ENCODE peak calls at places on chromosomes 7 and 10, in seven cellular contexts. G is mesendoderm; U is fibroblast of mammary gland; F is lower leg skin; P is cardiac fibroblast; Z is IMR-90; M is CD4-positive, CD25-positive, alpha-beta regulatory T cell. E is an unnamed sample.

GRCh38 chr10:3025300-3025699 is 42.0 kb upstream of the PFKP start:
- DNase-seq in G (no peak), U (no peak), F (no peak), P (no peak), Z (no peak), M (no peak), E (no peak)

GRCh38 chr7:24580283-24580946 is 7.2 kb downstream of the PALS2 start:
- DNase-seq in G (no peak), U (no peak), F (no peak), P (no peak), Z (peak; percentile 48), M (no peak), E (no peak)

GRCh38 chr10:49009231-49009979 is 69.8 kb upstream of the LRRC18 start:
- DNase-seq in G (no peak), U (no peak), F (no peak), P (no peak), Z (no peak), M (no peak), E (no peak)

GRCh38 chr10:8183241-8183704 is 128.8 kb downstream of the GATA3 start:
- DNase-seq in G (peak; percentile 58), U (no peak), F (no peak), P (peak; percentile 79), Z (no peak), M (peak; percentile 62), E (no peak)

GRCh38 chr10:6399241-6399701 is 180.8 kb downstream of the PRKCQ start:
- DNase-seq in G (peak; percentile 56), U (no peak), F (no peak), P (no peak), Z (peak; percentile 82), M (no peak), E (no peak)

GRCh38 chr10:127148066-127148932 is 48.1 kb downstream of the INSYN2A start:
- DNase-seq in G (peak; percentile 6), U (peak; percentile 93), F (no peak), P (peak; percentile 70), Z (peak; percentile 91), M (no peak), E (no peak)

GRCh38 chr7:113175525-113176097 is 57.3 kb upstream of the SMIM30 start:
- DNase-seq in G (no peak), U (no peak), F (no peak), P (no peak), Z (peak; percentile 22), M (no peak), E (no peak)

GRCh38 chr7:20578257-20578771 is 37.2 kb upstream of the ABCB5 start:
- DNase-seq in G (no peak), U (no peak), F (no peak), P (no peak), Z (no peak), M (no peak), E (no peak)

GRCh38 chr7:18320971-18321567 is 174.5 kb upstream of the HDAC9 start:
- DNase-seq in G (peak; percentile 63), U (peak; percentile 64), F (no peak), P (peak; percentile 69), Z (peak; percentile 58), M (peak; percentile 41), E (peak; percentile 12)

GRCh38 chr10:9613338-9613737 is 1404.3 kb upstream of the CELF2 start:
- DNase-seq in G (no peak), U (peak; percentile 54), F (no peak), P (peak; percentile 22), Z (peak; percentile 16), M (peak; percentile 4), E (no peak)

GRCh38 chr10:124961248-124961570 is 19.3 kb downstream of the ZRANB1 start:
- DNase-seq in G (no peak), U (peak; percentile 33), F (no peak), P (no peak), Z (peak; percentile 30), M (no peak), E (no peak)

GRCh38 chr10:72025400-72025799 is 61.2 kb downstream of the CHST3 start:
- DNase-seq in G (no peak), U (no peak), F (no peak), P (no peak), Z (no peak), M (no peak), E (no peak)

GRCh38 chr7:122219253-122219865 is 75.3 kb upstream of the AASS start:
- DNase-seq in G (no peak), U (peak; percentile 33), F (no peak), P (peak; percentile 39), Z (peak; percentile 26), M (peak; percentile 9), E (no peak)

GRCh38 chr10:30447125-30447799 is 13.3 kb downstream of the MAP3K8 start:
- DNase-seq in G (no peak), U (peak; percentile 99), F (no peak), P (peak; percentile 74), Z (peak; percentile 95), M (no peak), E (no peak)

GRCh38 chr10:17847586-17848296 is 38.6 kb downstream of the MRC1 start:
- DNase-seq in G (no peak), U (peak; percentile 41), F (no peak), P (peak; percentile 41), Z (peak; percentile 34), M (peak; percentile 27), E (no peak)

GRCh38 chr10:117860823-117861222 is 185.9 kb downstream of the RAB11FIP2 start:
- DNase-seq in G (peak; percentile 37), U (peak; percentile 53), F (no peak), P (peak; percentile 18), Z (peak; percentile 1), M (peak; percentile 31), E (peak; percentile 11)

GRCh38 chr7:102390697-102391484 is 5.3 kb upstream of the PRKRIP1 start:
- DNase-seq in G (peak; percentile 85), U (peak; percentile 72), F (peak; percentile 95), P (peak; percentile 81), Z (peak; percentile 66), M (peak; percentile 62), E (peak; percentile 12)

GRCh38 chr10:89888647-89889046 is 187.3 kb downstream of the KIF20B start:
- DNase-seq in G (no peak), U (no peak), F (no peak), P (no peak), Z (no peak), M (no peak), E (no peak)

GRCh38 chr10:7239312-7239985 is 171.4 kb downstream of the SFMBT2 start:
- DNase-seq in G (no peak), U (no peak), F (no peak), P (no peak), Z (no peak), M (peak; percentile 65), E (no peak)

GRCh38 chr10:80855348-80855971 is 317.8 kb downstream of the SH2D4B start:
- DNase-seq in G (peak; percentile 78), U (no peak), F (no peak), P (no peak), Z (no peak), M (no peak), E (no peak)

GRCh38 chr10:127331696-127332095 is 135.3 kb upstream of the INSYN2A start:
- DNase-seq in G (no peak), U (no peak), F (no peak), P (no peak), Z (no peak), M (no peak), E (no peak)

GRCh38 chr7:155994253-155994811 is 182.1 kb upstream of the SHH start:
- DNase-seq in G (no peak), U (no peak), F (peak; percentile 57), P (no peak), Z (no peak), M (no peak), E (no peak)

GRCh38 chr10:86756511-86757109 is at the start of gene BMPR1A:
- DNase-seq in G (peak; percentile 97), U (peak; percentile 79), F (peak; percentile 97), P (peak; percentile 94), Z (peak; percentile 86), M (no peak), E (no peak)

GRCh38 chr10:96244354-96244753 is 27.0 kb downstream of the BLNK start:
- DNase-seq in G (no peak), U (no peak), F (no peak), P (no peak), Z (no peak), M (no peak), E (no peak)

GRCh38 chr7:48295572-48295971 is 124.3 kb downstream of the ABCA13 start:
- DNase-seq in G (no peak), U (no peak), F (no peak), P (no peak), Z (no peak), M (no peak), E (no peak)
- H3K4me3 ChIP-seq in G (no peak overlapping the region), U (no peak overlapping the region), F (no peak overlapping the region), P (no peak overlapping the region), Z (no peak overlapping the region), M (no peak overlapping the region), E (no peak overlapping the region)

GRCh38 chr7:28960071-28960840 is 2.1 kb upstream of the TRIL start:
- DNase-seq in G (no peak), U (no peak), F (no peak), P (no peak), Z (no peak), M (no peak), E (no peak)

GRCh38 chr7:28958235-28958945 is at the start of gene TRIL:
- DNase-seq in G (peak; percentile 73), U (peak; percentile 70), F (peak; percentile 94), P (peak; percentile 87), Z (peak; percentile 50), M (peak; percentile 6), E (peak; percentile 43)

GRCh38 chr7:28957822-28958234 is 302 bp downstream of the TRIL start:
- DNase-seq in G (peak; percentile 58), U (no peak), F (peak; percentile 86), P (no peak), Z (no peak), M (no peak), E (no peak)

GRCh38 chr7:28957064-28957821 is 887 bp downstream of the TRIL start:
- DNase-seq in G (peak; percentile 65), U (no peak), F (no peak), P (peak; percentile 32), Z (no peak), M (peak; percentile 13), E (no peak)

GRCh38 chr7:28958946-28959417 is 852 bp upstream of the TRIL start:
- DNase-seq in G (no peak), U (no peak), F (no peak), P (no peak), Z (no peak), M (no peak), E (no peak)
- H3K4me3 ChIP-seq in G (no peak overlapping the region), U (no peak overlapping the region), F (no peak overlapping the region), P (peak overlapping the region; percentile 50), Z (no peak overlapping the region), M (no peak overlapping the region), E (peak overlapping the region; percentile 55)

DNA sequence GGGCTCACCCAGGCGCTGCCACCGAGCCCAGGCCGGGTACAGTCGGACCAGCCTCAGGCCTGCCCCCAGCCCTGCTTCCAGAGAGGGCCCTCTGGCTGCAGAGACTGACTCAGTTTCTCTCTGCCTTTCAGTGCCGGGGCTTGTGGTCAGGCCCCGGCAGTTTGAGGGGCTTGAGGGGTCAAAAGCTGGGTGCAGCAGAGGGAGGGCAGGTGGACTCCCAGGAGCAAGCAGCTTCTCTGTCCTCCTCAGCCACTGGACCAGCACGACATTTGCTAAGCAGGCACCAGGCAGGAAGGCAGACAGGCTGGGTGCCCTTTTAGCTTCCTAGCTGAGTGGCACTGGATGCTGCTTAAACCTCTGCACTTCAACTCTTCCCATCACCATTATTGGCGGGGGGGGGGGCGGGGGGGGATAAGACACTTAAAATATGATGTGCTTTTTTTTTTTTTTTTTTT is 168.5 kb downstream of the NEURL1 start:
- DNase-seq in G (no peak), U (no peak), F (no peak), P (no peak), Z (no peak), M (peak; percentile 30), E (no peak)
- H3K4me3 ChIP-seq in G (no peak overlapping the region), U (peak overlapping the region; percentile 69), F (no peak overlapping the region), P (peak overlapping the region; percentile 69), Z (peak overlapping the region; percentile 23), M (no peak overlapping the region), E (peak overlapping the region; percentile 56)

GRCh38 chr7:27242046-27242579 is 489 bp upstream of the EVX1 start:
- DNase-seq in G (peak; percentile 62), U (no peak), F (no peak), P (no peak), Z (no peak), M (no peak), E (no peak)
- H3K4me3 ChIP-seq in G (peak overlapping the region; percentile 54), U (no peak overlapping the region), F (no peak overlapping the region), P (no peak overlapping the region), Z (no peak overlapping the region), M (no peak overlapping the region), E (peak overlapping the region; percentile 14)

E was measured in skeletal muscle cell.